ENCODE peak calls at places on chromosomes 7 and 10, in eight cellular contexts. G is HS-5, T is SHP77, C is Kasumi-1, Z is NCI-H1436, Y is iris pigment epithelial cell, J is stomach, H is coronary artery. O is an unnamed sample.

GRCh38 chr10:45023426-45023825 is 22.7 kb downstream of the ZNF22 start:
- DNase-seq in T (no peak), Y (peak), J (no peak), G (no peak), H (no peak), Z (no peak), C (no peak), O (no peak)

GRCh38 chr10:112137381-112137987 is 46.1 kb downstream of the GPAM start:
- DNase-seq in J (peak), G (peak), T (peak), Z (peak), C (peak), H (no peak), Y (peak), O (peak)

GRCh38 chr7:15687645-15688025 is 1.2 kb upstream of the MEOX2 start:
- DNase-seq in H (no peak), J (no peak), C (no peak), Y (no peak), T (no peak), G (no peak), Z (no peak), O (peak)

GRCh38 chr7:71193099-71193810 is 61.3 kb downstream of the GALNT17 start:
- DNase-seq in Z (no peak), J (no peak), G (no peak), C (no peak), H (no peak), Y (no peak), T (no peak), O (no peak)

GRCh38 chr7:139776486-139777303 is 1.1 kb downstream of the HIPK2 start:
- DNase-seq in H (no peak), Z (no peak), J (no peak), Y (peak), C (peak), G (no peak), T (no peak), O (peak)

GRCh38 chr10:123135415-123136141 is at the start of gene HMX3:
- DNase-seq in J (no peak), C (peak), T (no peak), G (no peak), Y (no peak), H (no peak), Z (peak), O (peak)

GRCh38 chr10:11301571-11302111 is 284.0 kb downstream of the CELF2 start:
- DNase-seq in G (no peak), J (no peak), T (no peak), H (peak), C (no peak), Z (no peak), Y (no peak), O (no peak)

GRCh38 chr10:123562811-123563580 is 103.2 kb upstream of the GPR26 start:
- DNase-seq in H (peak), C (no peak), Z (no peak), J (no peak), Y (no peak), G (no peak), T (no peak), O (no peak)

GRCh38 chr7:101231644-101232043 is 6.0 kb downstream of the CLDN15 start:
- DNase-seq in J (peak), G (no peak), Y (no peak), Z (no peak), T (no peak), H (no peak), C (no peak), O (no peak)

GRCh38 chr10:88064608-88065383 is 201.4 kb downstream of the PTEN start:
- DNase-seq in Z (no peak), Y (peak), G (peak), C (peak), J (peak), T (no peak), H (no peak), O (no peak)

GRCh38 chr10:27019827-27020226 is 80.5 kb downstream of the ANKRD26 start:
- DNase-seq in Z (no peak), J (no peak), T (no peak), H (no peak), C (no peak), G (no peak), Y (no peak), O (no peak)

O was measured in GM23338.